ENCODE peak calls at places on chromosomes 6 and 20, in six cellular contexts. U is bronchial epithelial cell, R is psoas muscle, W is WTC11, B is mesenchymal stem cell, V is AG04450. N is an unnamed sample.

GRCh38 chr6:11700118-11700718 is 78.4 kb downstream of the ADTRP start:
- DNase-seq in U (peak), V (no peak), B (peak), R (no peak), W (no peak), N (no peak)

GRCh38 chr6:56851104-56851503 is 103.8 kb upstream of the BEND6 start:
- DNase-seq in W (peak), R (no peak), B (peak), V (no peak), U (no peak), N (no peak)

GRCh38 chr20:19745106-19745505 is 13.0 kb upstream of the RIN2 start:
- DNase-seq in B (no peak), V (no peak), W (no peak), U (no peak), R (no peak), N (no peak)

GRCh38 chr6:84739866-84740208 is 24.6 kb downstream of the TBX18 start:
- DNase-seq in B (peak), U (peak), W (no peak), V (no peak), R (no peak), N (no peak)

GRCh38 chr6:116062496-116062895 is 1.8 kb upstream of the FRK start:
- DNase-seq in B (no peak), R (no peak), U (no peak), V (no peak), W (no peak), N (no peak)

GRCh38 chr6:121319112-121319553 is 15.1 kb downstream of the TBC1D32 start:
- DNase-seq in V (no peak), W (no peak), B (peak), U (peak), R (no peak), N (no peak)

GRCh38 chr20:57330998-57331397 is 1.4 kb downstream of the SPO11 start:
- DNase-seq in R (no peak), U (no peak), V (no peak), B (no peak), W (no peak), N (no peak)

GRCh38 chr6:38088794-38089193 is 269.3 kb downstream of the ZFAND3 start:
- DNase-seq in V (no peak), R (no peak), W (no peak), B (no peak), U (no peak), N (no peak)

GRCh38 chr6:112466378-112467151 is 119.4 kb downstream of the RFPL4B start:
- DNase-seq in U (peak), W (no peak), B (peak), R (no peak), V (no peak), N (no peak)

GRCh38 chr20:10857362-10858070 is 183.7 kb upstream of the JAG1 start:
- DNase-seq in B (peak), W (no peak), U (peak), V (no peak), R (no peak), N (no peak)

GRCh38 chr6:169069361-169069760 is 184.3 kb downstream of the THBS2 start:
- DNase-seq in B (no peak), V (no peak), R (no peak), U (no peak), W (no peak), N (no peak)

GRCh38 chr20:41428285-41428684 is 61.7 kb upstream of the EMILIN3 start:
- DNase-seq in U (peak), W (no peak), B (peak), R (no peak), V (peak), N (no peak)

GRCh38 chr20:34010405-34010895 is 16.7 kb downstream of the RALY start:
- DNase-seq in U (no peak), B (peak), R (no peak), W (no peak), V (no peak), N (no peak)

GRCh38 chr6:108736832-108737231 is 111.4 kb upstream of the ARMC2 start:
- DNase-seq in B (peak), W (peak), V (peak), U (peak), R (no peak), N (no peak)

GRCh38 chr20:44497761-44498160 is 22.1 kb downstream of the TTPAL start:
- DNase-seq in R (no peak), B (no peak), U (no peak), W (no peak), V (no peak), N (no peak)

GRCh38 chr6:7725412-7725811 is 487 bp upstream of the BMP6 start:
- DNase-seq in W (no peak), U (no peak), R (no peak), V (no peak), B (no peak), N (no peak)

GRCh38 chr6:126156973-126157372 is 170.6 kb downstream of the TRMT11 start:
- DNase-seq in W (no peak), R (no peak), V (no peak), B (no peak), U (no peak), N (no peak)

GRCh38 chr6:135537782-135538301 is 40.3 kb upstream of the AHI1 start:
- DNase-seq in R (no peak), U (peak), W (no peak), V (no peak), B (peak), N (no peak)

GRCh38 chr6:34982424-34982852 is 93.4 kb downstream of the ANKS1A start:
- DNase-seq in B (peak), R (no peak), U (peak), V (no peak), W (no peak), N (no peak)

GRCh38 chr6:40923326-40923725 is 115.7 kb downstream of the UNC5CL start:
- DNase-seq in B (no peak), V (no peak), W (no peak), U (no peak), R (no peak), N (no peak)

GRCh38 chr6:71250050-71250689 is 38.4 kb upstream of the OGFRL1 start:
- DNase-seq in V (peak), W (no peak), B (peak), R (no peak), U (peak), N (no peak)

N was measured in effector memory CD4-positive, alpha-beta T cell.